ENCODE peak calls at places on chromosomes 4 and X, in four cellular contexts. One of them, this sample, is unnamed.

GRCh38 chr4:83810428-83810827 is 274.5 kb downstream of the GPAT3 start:
- DNase-seq in mammary epithelial cell: no peak
- DNase-seq in psoas muscle: no peak
- DNase-seq in BE2C: no peak
- DNase-seq in this sample: no peak

GRCh38 chr4:139913398-139913990 is 240.5 kb downstream of the MAML3 start:
- DNase-seq in mammary epithelial cell: no peak
- DNase-seq in BE2C: no peak
- DNase-seq in psoas muscle: no peak
- DNase-seq in this sample: no peak

GRCh38 chr4:23022032-23022431 is 329.3 kb downstream of the GBA3 start:
- DNase-seq in mammary epithelial cell: peak
- DNase-seq in psoas muscle: no peak
- DNase-seq in BE2C: no peak
- DNase-seq in this sample: peak

GRCh38 chr4:90142091-90142490 is 14.9 kb downstream of the CCSER1 start:
- DNase-seq in psoas muscle: no peak
- DNase-seq in BE2C: no peak
- DNase-seq in mammary epithelial cell: no peak
- DNase-seq in this sample: no peak

GRCh38 chr4:57270350-57270749 is 160.2 kb upstream of the IGFBP7 start:
- DNase-seq in psoas muscle: peak
- DNase-seq in BE2C: no peak
- DNase-seq in mammary epithelial cell: no peak
- DNase-seq in this sample: no peak

GRCh38 chr4:108512615-108513505 is 107.5 kb upstream of the RPL34 start:
- DNase-seq in mammary epithelial cell: peak
- DNase-seq in BE2C: peak
- DNase-seq in psoas muscle: no peak
- DNase-seq in this sample: peak

GRCh38 chr4:185774815-185775684 is 36.9 kb downstream of the SORBS2 start:
- DNase-seq in mammary epithelial cell: no peak
- DNase-seq in psoas muscle: no peak
- DNase-seq in BE2C: no peak
- DNase-seq in this sample: peak

GRCh38 chr4:15232725-15233597 is 194.9 kb upstream of the C1QTNF7 start:
- DNase-seq in psoas muscle: no peak
- DNase-seq in mammary epithelial cell: peak
- DNase-seq in BE2C: no peak
- DNase-seq in this sample: peak

GRCh38 chrX:40746536-40746935 is 11.2 kb upstream of the MED14 start:
- DNase-seq in mammary epithelial cell: no peak
- DNase-seq in psoas muscle: no peak
- DNase-seq in BE2C: no peak
- DNase-seq in this sample: no peak

GRCh38 chr4:147799986-147800555 is 68.2 kb downstream of the ARHGAP10 start:
- DNase-seq in BE2C: no peak
- DNase-seq in psoas muscle: no peak
- DNase-seq in mammary epithelial cell: no peak
- DNase-seq in this sample: no peak

GRCh38 chr4:26388671-26389070 is 67.9 kb downstream of the RBPJ start:
- DNase-seq in mammary epithelial cell: peak
- DNase-seq in BE2C: no peak
- DNase-seq in psoas muscle: no peak
- DNase-seq in this sample: peak

GRCh38 chrX:58025979-58026378 is 115.7 kb upstream of the ZXDA start:
- DNase-seq in BE2C: peak
- DNase-seq in psoas muscle: no peak
- DNase-seq in mammary epithelial cell: peak
- DNase-seq in this sample: no peak

GRCh38 chr4:6658204-6658585 is 17.7 kb downstream of the MRFAP1 start:
- DNase-seq in psoas muscle: no peak
- DNase-seq in BE2C: no peak
- DNase-seq in mammary epithelial cell: no peak
- DNase-seq in this sample: no peak

GRCh38 chr4:47531954-47532321 is 46.9 kb downstream of the ATP10D start:
- DNase-seq in BE2C: no peak
- DNase-seq in mammary epithelial cell: no peak
- DNase-seq in psoas muscle: no peak
- DNase-seq in this sample: no peak

GRCh38 chr4:38674206-38675144 is 10.5 kb downstream of the KLF3 start:
- DNase-seq in BE2C: no peak
- DNase-seq in psoas muscle: no peak
- DNase-seq in mammary epithelial cell: peak
- DNase-seq in this sample: no peak

GRCh38 chr4:38676986-38677385 is 13.0 kb downstream of the KLF3 start:
- DNase-seq in BE2C: no peak
- DNase-seq in mammary epithelial cell: no peak
- DNase-seq in psoas muscle: no peak
- DNase-seq in this sample: no peak

GRCh38 chr4:38677466-38677865 is 13.5 kb downstream of the KLF3 start:
- DNase-seq in mammary epithelial cell: no peak
- DNase-seq in BE2C: no peak
- DNase-seq in psoas muscle: no peak
- DNase-seq in this sample: no peak

GRCh38 chr4:38673109-38673978 is 9.3 kb downstream of the KLF3 start:
- DNase-seq in psoas muscle: peak
- DNase-seq in mammary epithelial cell: peak
- DNase-seq in BE2C: no peak
- DNase-seq in this sample: no peak

DNA sequence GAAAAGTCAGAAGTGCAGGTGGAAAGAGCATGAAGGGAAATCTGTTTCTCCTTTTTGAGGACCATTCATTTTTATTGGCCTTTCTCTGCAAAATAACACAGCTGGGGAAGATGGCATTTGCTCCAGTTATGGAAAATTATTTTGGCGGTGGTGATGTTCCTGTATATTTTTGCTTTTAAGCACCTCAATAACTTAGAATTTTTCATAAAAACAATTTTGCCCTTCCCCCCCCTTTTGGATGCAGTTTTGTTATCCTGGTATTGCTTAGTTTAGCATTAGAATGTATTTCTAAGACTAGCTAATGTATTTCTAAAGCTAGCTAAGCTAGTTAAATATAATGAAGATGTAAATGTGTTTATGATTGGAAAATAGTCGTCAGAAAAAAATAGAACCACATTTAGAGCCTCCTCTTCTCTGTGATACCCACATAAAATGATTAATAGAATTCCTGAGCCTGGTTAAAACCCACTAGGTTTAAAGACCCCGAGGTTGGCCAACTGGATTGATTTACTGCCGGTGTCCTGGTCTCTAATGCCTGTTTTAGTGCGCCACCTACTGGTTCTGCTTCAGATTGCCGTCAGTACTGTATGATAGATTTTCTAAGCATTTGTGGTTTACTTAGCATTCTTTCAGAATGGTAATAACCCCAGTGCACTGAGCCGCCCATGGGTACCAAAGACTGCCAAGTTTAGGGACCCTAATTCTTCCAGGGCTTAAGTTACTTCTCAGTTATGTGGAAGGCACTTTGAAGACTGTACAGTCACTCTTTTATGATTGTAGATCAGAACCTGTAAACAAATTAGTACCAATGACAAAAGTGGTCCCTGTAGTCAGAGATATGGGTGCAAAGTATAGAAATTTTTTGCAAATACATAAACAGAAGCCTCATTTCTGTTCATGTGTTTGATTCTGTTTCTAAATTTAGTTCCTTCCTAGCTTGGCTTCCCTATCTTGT is 11.4 kb downstream of the KLF3 start:
- DNase-seq in BE2C: peak
- DNase-seq in psoas muscle: peak
- DNase-seq in mammary epithelial cell: peak
- DNase-seq in this sample: peak
- H3K4me3 ChIP-seq in BE2C: no peak
- H3K4me3 ChIP-seq in psoas muscle: peak
- H3K4me3 ChIP-seq in mammary epithelial cell: no peak
- H3K4me3 ChIP-seq in this sample: no peak

DNA sequence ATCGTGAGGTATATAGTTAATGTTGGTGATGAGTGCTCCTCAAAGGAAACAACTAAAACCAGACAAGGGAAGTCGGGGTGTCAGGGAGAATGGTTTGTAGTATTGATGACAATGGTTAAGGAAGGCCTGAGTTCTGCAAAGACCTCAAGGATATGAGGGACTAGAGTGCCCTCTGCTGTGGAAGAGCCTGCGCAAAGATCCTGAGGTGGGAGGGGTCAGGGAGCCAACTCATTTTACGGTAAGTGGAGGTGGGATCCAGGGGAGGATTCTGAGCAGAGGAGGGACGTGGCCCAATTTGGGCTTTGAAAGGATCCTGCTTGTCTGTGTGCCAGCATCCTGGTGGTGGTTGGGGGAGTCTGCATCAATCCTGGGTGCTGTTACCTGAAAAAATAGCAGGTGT is 11.3 kb downstream of the UBA1 start:
- DNase-seq in mammary epithelial cell: no peak
- DNase-seq in BE2C: no peak
- DNase-seq in psoas muscle: peak
- DNase-seq in this sample: no peak
- TF ChIP-seq CTCF in mammary epithelial cell: peak
- TF ChIP-seq CTCF in BE2C: no peak
- TF ChIP-seq CTCF in psoas muscle: no peak
- TF ChIP-seq CTCF in this sample: peak

GRCh38 chrX:107710617-107711391 is 64.8 kb downstream of the TSC22D3 start:
- DNase-seq in BE2C: no peak
- DNase-seq in mammary epithelial cell: peak
- DNase-seq in psoas muscle: peak
- DNase-seq in this sample: peak
- H3K4me3 ChIP-seq in BE2C: no peak
- H3K4me3 ChIP-seq in mammary epithelial cell: no peak
- H3K4me3 ChIP-seq in psoas muscle: no peak
- H3K4me3 ChIP-seq in this sample: no peak

DNA sequence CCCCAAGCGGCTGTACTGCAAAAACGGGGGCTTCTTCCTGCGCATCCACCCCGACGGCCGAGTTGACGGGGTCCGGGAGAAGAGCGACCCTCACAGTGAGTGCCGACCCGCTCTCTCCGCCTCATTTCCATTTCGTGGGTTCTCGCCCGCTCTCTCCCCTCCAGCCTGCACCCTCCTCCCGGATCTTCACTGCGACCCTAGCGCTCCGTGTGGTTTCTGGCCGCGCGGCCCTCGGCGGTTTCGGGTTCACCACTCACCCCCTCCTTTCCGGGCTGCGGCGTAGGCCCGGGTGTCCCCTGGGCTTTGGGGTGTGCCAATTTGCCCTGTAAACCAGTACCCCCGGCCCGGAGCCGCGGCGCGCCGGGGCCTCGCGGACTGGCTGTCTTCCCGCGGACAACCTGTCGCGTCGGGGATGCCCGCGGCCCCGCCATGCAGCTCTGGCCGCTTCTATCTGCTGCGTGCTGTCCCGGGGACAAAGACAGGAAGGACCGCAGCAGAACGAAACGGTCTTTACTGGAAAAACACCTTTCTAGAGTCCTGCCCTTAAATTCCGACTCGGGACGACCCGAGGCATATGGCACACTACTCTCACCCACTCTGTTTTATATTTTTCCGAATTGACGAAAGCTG is 742 bp downstream of the FGF2 start:
- DNase-seq in psoas muscle: peak
- DNase-seq in BE2C: peak
- DNase-seq in mammary epithelial cell: peak
- DNase-seq in this sample: no peak
- TF ChIP-seq CTCF in psoas muscle: no peak
- TF ChIP-seq CTCF in BE2C: no peak
- TF ChIP-seq CTCF in mammary epithelial cell: peak
- TF ChIP-seq CTCF in this sample: no peak

DNA sequence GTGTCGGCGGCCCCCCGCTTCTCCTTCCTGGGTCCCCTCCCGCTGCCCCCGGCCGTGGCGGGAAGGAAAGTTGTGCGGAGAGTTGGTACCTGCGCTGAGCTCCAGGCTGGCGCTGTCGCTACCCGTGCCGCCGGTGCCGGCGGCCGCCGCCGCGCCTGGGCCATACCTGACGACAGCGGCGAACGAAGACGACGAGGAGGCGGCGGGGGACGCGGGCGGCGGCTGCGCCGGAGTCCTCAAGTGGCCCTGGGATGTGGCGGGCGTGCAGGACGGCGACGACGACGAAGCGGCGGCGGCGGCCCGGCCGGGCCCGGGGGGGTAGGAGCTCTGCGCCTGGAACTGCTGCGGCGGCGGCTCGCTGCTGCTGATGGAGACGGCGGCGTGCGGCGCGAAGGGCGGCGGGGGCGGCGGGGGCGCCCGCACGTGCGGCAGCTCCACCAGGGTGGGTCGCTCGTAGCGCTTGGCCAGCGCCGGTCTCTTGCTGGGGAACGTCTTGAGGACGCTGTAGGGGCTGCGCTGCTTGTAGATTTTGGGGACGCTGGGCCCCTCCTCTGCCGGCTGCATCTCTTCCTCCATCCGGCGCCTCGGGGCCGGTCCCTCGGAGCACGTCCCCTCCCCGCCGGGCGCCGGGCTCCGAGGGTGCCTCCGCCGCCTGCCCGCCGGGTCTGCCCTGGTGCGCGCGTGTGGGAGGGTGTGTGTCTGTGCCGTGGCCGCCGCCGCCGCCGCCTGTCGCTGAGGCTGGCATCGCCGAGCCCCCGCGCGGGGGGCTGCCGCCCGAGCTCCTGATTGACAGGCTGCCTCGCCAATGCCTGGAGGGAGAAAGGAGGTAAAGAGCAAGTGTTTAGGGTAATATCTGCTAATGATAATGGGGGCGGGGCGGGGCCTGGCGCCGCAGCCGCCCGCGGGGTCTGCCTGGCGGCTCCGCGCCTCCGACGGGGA is 618 bp downstream of the BEND4 start:
- DNase-seq in mammary epithelial cell: no peak
- DNase-seq in psoas muscle: peak
- DNase-seq in BE2C: peak
- DNase-seq in this sample: no peak
- H3K4me3 ChIP-seq in mammary epithelial cell: no peak
- H3K4me3 ChIP-seq in psoas muscle: peak
- H3K4me3 ChIP-seq in BE2C: peak
- H3K4me3 ChIP-seq in this sample: peak